ENCODE peak calls at places on chromosomes 2 and 18, in four cellular contexts. One of them, this sample, is unnamed.

GRCh38 chr2:150041721-150042450 is 445.6 kb downstream of the RND3 start:
- DNase-seq in pancreas: no peak
- DNase-seq in progenitor cell of endocrine pancreas: no peak
- DNase-seq in substantia nigra: no peak
- DNase-seq in this sample: no peak

GRCh38 chr2:132754867-132755472 is 85.0 kb upstream of the LYPD1 start:
- DNase-seq in pancreas: no peak
- DNase-seq in progenitor cell of endocrine pancreas: no peak
- DNase-seq in substantia nigra: no peak
- DNase-seq in this sample: no peak

GRCh38 chr18:73366713-73367112 is 498.9 kb upstream of the NETO1 start:
- DNase-seq in pancreas: no peak
- DNase-seq in progenitor cell of endocrine pancreas: no peak
- DNase-seq in substantia nigra: no peak
- DNase-seq in this sample: no peak

GRCh38 chr18:32427084-32427933 is 43.4 kb downstream of the GAREM1 start:
- DNase-seq in pancreas: no peak
- DNase-seq in progenitor cell of endocrine pancreas: no peak
- DNase-seq in substantia nigra: no peak
- DNase-seq in this sample: no peak

GRCh38 chr18:49597556-49597955 is 35.7 kb downstream of the LIPG start:
- DNase-seq in pancreas: no peak
- DNase-seq in progenitor cell of endocrine pancreas: no peak
- DNase-seq in substantia nigra: no peak
- DNase-seq in this sample: no peak

GRCh38 chr2:100907832-100908231 is 87.9 kb downstream of the NPAS2 start:
- DNase-seq in pancreas: no peak
- DNase-seq in progenitor cell of endocrine pancreas: no peak
- DNase-seq in substantia nigra: no peak
- DNase-seq in this sample: no peak

GRCh38 chr2:102708847-102709559 is 52.8 kb upstream of the TMEM182 start:
- DNase-seq in pancreas: no peak
- DNase-seq in progenitor cell of endocrine pancreas: no peak
- DNase-seq in substantia nigra: no peak
- DNase-seq in this sample: no peak

GRCh38 chr2:42492691-42493467 is 903 bp downstream of the KCNG3 start:
- DNase-seq in pancreas: peak
- DNase-seq in progenitor cell of endocrine pancreas: peak
- DNase-seq in substantia nigra: no peak
- DNase-seq in this sample: no peak

GRCh38 chr2:71940695-71941094 is 207.0 kb downstream of the CYP26B1 start:
- DNase-seq in pancreas: no peak
- DNase-seq in progenitor cell of endocrine pancreas: no peak
- DNase-seq in substantia nigra: no peak
- DNase-seq in this sample: no peak

This sample was measured in T1000.